ENCODE peak calls at places on chromosomes 2 and 18, in six cellular contexts. One of them, this sample, is unnamed.

GRCh38 chr2:28366496-28367282 is 26.0 kb upstream of the FOSL2 start:
- DNase-seq in transverse colon: peak
- DNase-seq in suprapubic skin: no peak
- DNase-seq in stomach: peak
- DNase-seq in sigmoid colon: no peak
- DNase-seq in A549: no peak
- DNase-seq in this sample: no peak

GRCh38 chr2:166841152-166841551 is 47.1 kb upstream of the XIRP2 start:
- DNase-seq in sigmoid colon: no peak
- DNase-seq in stomach: no peak
- DNase-seq in transverse colon: no peak
- DNase-seq in suprapubic skin: no peak
- DNase-seq in A549: no peak
- DNase-seq in this sample: no peak

GRCh38 chr2:79180092-79180491 is 20.5 kb upstream of the REG3A start:
- DNase-seq in A549: no peak
- DNase-seq in stomach: no peak
- DNase-seq in sigmoid colon: no peak
- DNase-seq in suprapubic skin: no peak
- DNase-seq in transverse colon: no peak
- DNase-seq in this sample: no peak

GRCh38 chr2:205496370-205496769 is 185.9 kb upstream of the NRP2 start:
- DNase-seq in suprapubic skin: no peak
- DNase-seq in sigmoid colon: no peak
- DNase-seq in transverse colon: no peak
- DNase-seq in A549: no peak
- DNase-seq in stomach: no peak
- DNase-seq in this sample: no peak

GRCh38 chr2:67567866-67568265 is 170.7 kb downstream of the ETAA1 start:
- DNase-seq in A549: no peak
- DNase-seq in transverse colon: no peak
- DNase-seq in sigmoid colon: no peak
- DNase-seq in stomach: no peak
- DNase-seq in suprapubic skin: no peak
- DNase-seq in this sample: no peak

GRCh38 chr2:144325086-144325485 is 194.8 kb downstream of the ZEB2 start:
- DNase-seq in A549: no peak
- DNase-seq in transverse colon: no peak
- DNase-seq in sigmoid colon: no peak
- DNase-seq in suprapubic skin: no peak
- DNase-seq in stomach: no peak
- DNase-seq in this sample: no peak

GRCh38 chr2:127103243-127104165 is 3.5 kb downstream of the BIN1 start:
- DNase-seq in stomach: no peak
- DNase-seq in A549: no peak
- DNase-seq in transverse colon: peak
- DNase-seq in suprapubic skin: peak
- DNase-seq in sigmoid colon: peak
- DNase-seq in this sample: no peak

GRCh38 chr2:15889800-15890498 is 50.4 kb upstream of the MYCN start:
- DNase-seq in suprapubic skin: no peak
- DNase-seq in A549: no peak
- DNase-seq in sigmoid colon: no peak
- DNase-seq in transverse colon: no peak
- DNase-seq in stomach: no peak
- DNase-seq in this sample: no peak

GRCh38 chr2:235300368-235301201 is 193.3 kb upstream of the AGAP1 start:
- DNase-seq in sigmoid colon: no peak
- DNase-seq in transverse colon: no peak
- DNase-seq in A549: no peak
- DNase-seq in suprapubic skin: no peak
- DNase-seq in stomach: no peak
- DNase-seq in this sample: no peak

GRCh38 chr2:238694136-238694755 is 153.6 kb upstream of the TWIST2 start:
- DNase-seq in A549: no peak
- DNase-seq in transverse colon: no peak
- DNase-seq in suprapubic skin: no peak
- DNase-seq in sigmoid colon: no peak
- DNase-seq in stomach: no peak
- DNase-seq in this sample: peak

GRCh38 chr2:157339965-157340655 is 14.5 kb upstream of the ERMN start:
- DNase-seq in transverse colon: no peak
- DNase-seq in sigmoid colon: no peak
- DNase-seq in A549: no peak
- DNase-seq in stomach: no peak
- DNase-seq in suprapubic skin: no peak
- DNase-seq in this sample: no peak

GRCh38 chr2:148253716-148254115 is 232.8 kb downstream of the MBD5 start:
- DNase-seq in sigmoid colon: no peak
- DNase-seq in transverse colon: no peak
- DNase-seq in stomach: no peak
- DNase-seq in A549: no peak
- DNase-seq in suprapubic skin: no peak
- DNase-seq in this sample: no peak

GRCh38 chr2:239817011-239817490 is 208.1 kb downstream of the NDUFA10 start:
- DNase-seq in A549: no peak
- DNase-seq in suprapubic skin: peak
- DNase-seq in sigmoid colon: peak
- DNase-seq in transverse colon: no peak
- DNase-seq in stomach: peak
- DNase-seq in this sample: no peak

GRCh38 chr2:156206355-156206754 is 126.2 kb downstream of the NR4A2 start:
- DNase-seq in sigmoid colon: no peak
- DNase-seq in suprapubic skin: no peak
- DNase-seq in A549: no peak
- DNase-seq in transverse colon: no peak
- DNase-seq in stomach: no peak
- DNase-seq in this sample: no peak

GRCh38 chr2:69781321-69782248 is 39.7 kb downstream of the ANXA4 start:
- DNase-seq in suprapubic skin: no peak
- DNase-seq in transverse colon: peak
- DNase-seq in stomach: peak
- DNase-seq in A549: peak
- DNase-seq in sigmoid colon: no peak
- DNase-seq in this sample: peak

GRCh38 chr2:17574406-17575073 is 34.0 kb downstream of the VSNL1 start:
- DNase-seq in transverse colon: no peak
- DNase-seq in suprapubic skin: no peak
- DNase-seq in sigmoid colon: no peak
- DNase-seq in A549: no peak
- DNase-seq in stomach: no peak
- DNase-seq in this sample: no peak

GRCh38 chr2:194896871-194897270 is 760.2 kb upstream of the SLC39A10 start:
- DNase-seq in sigmoid colon: no peak
- DNase-seq in A549: no peak
- DNase-seq in transverse colon: no peak
- DNase-seq in stomach: no peak
- DNase-seq in suprapubic skin: no peak
- DNase-seq in this sample: no peak

GRCh38 chr2:73069855-73070650 is 1.5 kb downstream of the SFXN5 start:
- DNase-seq in transverse colon: no peak
- DNase-seq in A549: no peak
- DNase-seq in sigmoid colon: no peak
- DNase-seq in stomach: no peak
- DNase-seq in suprapubic skin: no peak
- DNase-seq in this sample: no peak

GRCh38 chr2:168915433-168916328 is 14.6 kb downstream of the G6PC2 start:
- DNase-seq in sigmoid colon: no peak
- DNase-seq in A549: no peak
- DNase-seq in stomach: no peak
- DNase-seq in transverse colon: no peak
- DNase-seq in suprapubic skin: no peak
- DNase-seq in this sample: no peak

GRCh38 chr18:63979409-63979908 is 9.6 kb downstream of the SERPINB8 start:
- DNase-seq in suprapubic skin: no peak
- DNase-seq in transverse colon: peak
- DNase-seq in sigmoid colon: peak
- DNase-seq in stomach: peak
- DNase-seq in A549: peak
- DNase-seq in this sample: no peak

GRCh38 chr18:22639026-22639463 is 221.3 kb upstream of the CTAGE1 start:
- DNase-seq in transverse colon: no peak
- DNase-seq in stomach: no peak
- DNase-seq in A549: peak
- DNase-seq in suprapubic skin: no peak
- DNase-seq in sigmoid colon: no peak
- DNase-seq in this sample: no peak

GRCh38 chr2:170177950-170178781 is at the start of gene MYO3B:
- DNase-seq in sigmoid colon: no peak
- DNase-seq in transverse colon: no peak
- DNase-seq in stomach: no peak
- DNase-seq in A549: no peak
- DNase-seq in suprapubic skin: no peak
- DNase-seq in this sample: no peak

GRCh38 chr18:28204154-28204553 is 27.2 kb upstream of the CDH2 start:
- DNase-seq in sigmoid colon: no peak
- DNase-seq in stomach: no peak
- DNase-seq in A549: no peak
- DNase-seq in transverse colon: no peak
- DNase-seq in suprapubic skin: no peak
- DNase-seq in this sample: no peak

GRCh38 chr2:192126426-192126825 is 68.3 kb downstream of the TMEFF2 start:
- DNase-seq in sigmoid colon: no peak
- DNase-seq in stomach: no peak
- DNase-seq in A549: no peak
- DNase-seq in transverse colon: no peak
- DNase-seq in suprapubic skin: no peak
- DNase-seq in this sample: no peak

GRCh38 chr18:44651918-44652317 is 28.8 kb upstream of the SETBP1 start:
- DNase-seq in stomach: no peak
- DNase-seq in suprapubic skin: no peak
- DNase-seq in sigmoid colon: no peak
- DNase-seq in transverse colon: no peak
- DNase-seq in A549: no peak
- DNase-seq in this sample: peak

GRCh38 chr2:240300261-240300821 is 135.1 kb upstream of the GPC1 start:
- DNase-seq in stomach: peak
- DNase-seq in sigmoid colon: no peak
- DNase-seq in transverse colon: no peak
- DNase-seq in A549: no peak
- DNase-seq in suprapubic skin: peak
- DNase-seq in this sample: peak

GRCh38 chr2:179562330-179562885 is 297.8 kb upstream of the SESTD1 start:
- DNase-seq in suprapubic skin: no peak
- DNase-seq in transverse colon: no peak
- DNase-seq in A549: no peak
- DNase-seq in sigmoid colon: no peak
- DNase-seq in stomach: no peak
- DNase-seq in this sample: no peak

GRCh38 chr2:212538156-212539144 is at the start of gene ERBB4:
- DNase-seq in suprapubic skin: peak
- DNase-seq in transverse colon: no peak
- DNase-seq in A549: no peak
- DNase-seq in stomach: peak
- DNase-seq in sigmoid colon: peak
- DNase-seq in this sample: no peak

GRCh38 chr2:189876271-189876670 is 92.0 kb downstream of the PMS1 start:
- DNase-seq in suprapubic skin: no peak
- DNase-seq in A549: no peak
- DNase-seq in sigmoid colon: no peak
- DNase-seq in stomach: no peak
- DNase-seq in transverse colon: no peak
- DNase-seq in this sample: no peak

GRCh38 chr2:177225965-177226360 is 13.4 kb downstream of the HNRNPA3 start:
- DNase-seq in transverse colon: no peak
- DNase-seq in stomach: no peak
- DNase-seq in sigmoid colon: no peak
- DNase-seq in A549: no peak
- DNase-seq in suprapubic skin: no peak
- DNase-seq in this sample: no peak
- TF ChIP-seq EP300 in transverse colon: no peak
- TF ChIP-seq EP300 in stomach: no peak
- TF ChIP-seq EP300 in sigmoid colon: no peak
- TF ChIP-seq EP300 in A549: no peak
- TF ChIP-seq EP300 in suprapubic skin: no peak
- TF ChIP-seq EP300 in this sample: no peak

DNA sequence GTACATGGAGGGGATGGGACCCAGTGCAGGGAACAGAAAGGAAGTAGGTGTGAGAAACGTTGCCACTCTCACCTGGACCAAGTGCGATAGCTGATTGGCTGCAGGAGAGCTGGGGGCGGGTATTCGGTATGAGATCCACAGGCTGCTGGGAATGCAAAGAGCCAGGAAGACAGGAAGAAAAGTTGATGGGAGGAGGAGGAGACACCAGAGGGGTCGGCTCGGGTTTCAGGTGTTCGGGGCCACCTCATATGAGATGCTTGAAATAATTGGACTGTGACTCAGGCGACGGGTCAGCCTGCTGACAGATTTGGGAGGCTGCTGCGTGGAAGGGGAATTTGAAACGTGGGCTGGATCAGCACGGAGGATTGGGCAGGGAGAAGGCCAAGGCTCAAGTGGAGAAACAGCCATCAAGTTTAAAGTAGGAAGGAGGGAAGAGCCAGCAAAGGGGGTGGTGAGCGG is 65.1 kb downstream of the MRPS9 start:
- DNase-seq in A549: no peak
- DNase-seq in transverse colon: no peak
- DNase-seq in suprapubic skin: no peak
- DNase-seq in stomach: no peak
- DNase-seq in sigmoid colon: no peak
- DNase-seq in this sample: no peak
- TF ChIP-seq EP300 in A549: no peak
- TF ChIP-seq EP300 in transverse colon: no peak
- TF ChIP-seq EP300 in suprapubic skin: no peak
- TF ChIP-seq EP300 in stomach: no peak
- TF ChIP-seq EP300 in sigmoid colon: no peak
- TF ChIP-seq EP300 in this sample: no peak

GRCh38 chr2:42762155-42762554 is 1.8 kb downstream of the OXER1 start:
- DNase-seq in A549: no peak
- DNase-seq in sigmoid colon: no peak
- DNase-seq in transverse colon: no peak
- DNase-seq in suprapubic skin: no peak
- DNase-seq in stomach: no peak
- DNase-seq in this sample: no peak

GRCh38 chr2:42765686-42766085 is 1.8 kb upstream of the OXER1 start:
- DNase-seq in sigmoid colon: no peak
- DNase-seq in A549: no peak
- DNase-seq in transverse colon: no peak
- DNase-seq in suprapubic skin: no peak
- DNase-seq in stomach: no peak
- DNase-seq in this sample: no peak

GRCh38 chr2:42764901-42765300 is 966 bp upstream of the OXER1 start:
- DNase-seq in stomach: no peak
- DNase-seq in A549: no peak
- DNase-seq in suprapubic skin: no peak
- DNase-seq in transverse colon: no peak
- DNase-seq in sigmoid colon: no peak
- DNase-seq in this sample: no peak

GRCh38 chr2:42762823-42763804 is 821 bp downstream of the OXER1 start:
- DNase-seq in suprapubic skin: no peak
- DNase-seq in A549: no peak
- DNase-seq in sigmoid colon: peak
- DNase-seq in transverse colon: no peak
- DNase-seq in stomach: no peak
- DNase-seq in this sample: no peak

GRCh38 chr2:42764096-42764495 is at the start of gene OXER1:
- DNase-seq in A549: no peak
- DNase-seq in transverse colon: no peak
- DNase-seq in stomach: no peak
- DNase-seq in suprapubic skin: peak
- DNase-seq in sigmoid colon: peak
- DNase-seq in this sample: no peak
- TF ChIP-seq EP300 in A549: no peak
- TF ChIP-seq EP300 in transverse colon: no peak
- TF ChIP-seq EP300 in stomach: no peak
- TF ChIP-seq EP300 in suprapubic skin: no peak
- TF ChIP-seq EP300 in sigmoid colon: no peak
- TF ChIP-seq EP300 in this sample: no peak

GRCh38 chr2:207632575-207633492 is 7.6 kb upstream of the METTL21A start:
- DNase-seq in suprapubic skin: no peak
- DNase-seq in sigmoid colon: no peak
- DNase-seq in A549: peak
- DNase-seq in stomach: no peak
- DNase-seq in transverse colon: no peak
- DNase-seq in this sample: no peak
- TF ChIP-seq EP300 in suprapubic skin: no peak
- TF ChIP-seq EP300 in sigmoid colon: no peak
- TF ChIP-seq EP300 in A549: peak
- TF ChIP-seq EP300 in stomach: no peak
- TF ChIP-seq EP300 in transverse colon: no peak
- TF ChIP-seq EP300 in this sample: no peak

This sample was measured in esophagus muscularis mucosa.